ENCODE peak calls at places on chromosome 21, in seven cellular contexts. One of them, this sample, is unnamed.

GRCh38 chr21:45098867-45099266 is 24.5 kb downstream of the ADARB1 start:
- DNase-seq in iPS-NIHi11: no peak
- DNase-seq in NT2/D1: no peak
- DNase-seq in dermis microvascular lymphatic vessel endothelial cell: peak
- DNase-seq in NCI-H1436: no peak
- DNase-seq in activated T-cell treated with anti-CD3 and anti-CD28 coated beads for 24 hours: no peak
- DNase-seq in aorta: no peak
- DNase-seq in this sample: peak

GRCh38 chr21:28856588-28857250 is 136.0 kb downstream of the LTN1 start:
- DNase-seq in aorta: no peak
- DNase-seq in activated T-cell treated with anti-CD3 and anti-CD28 coated beads for 24 hours: no peak
- DNase-seq in iPS-NIHi11: no peak
- DNase-seq in dermis microvascular lymphatic vessel endothelial cell: no peak
- DNase-seq in NT2/D1: peak
- DNase-seq in NCI-H1436: no peak
- DNase-seq in this sample: no peak

GRCh38 chr21:21439761-21440160 is 441.6 kb downstream of the NCAM2 start:
- DNase-seq in dermis microvascular lymphatic vessel endothelial cell: no peak
- DNase-seq in aorta: no peak
- DNase-seq in iPS-NIHi11: no peak
- DNase-seq in NT2/D1: no peak
- DNase-seq in activated T-cell treated with anti-CD3 and anti-CD28 coated beads for 24 hours: no peak
- DNase-seq in NCI-H1436: no peak
- DNase-seq in this sample: peak

GRCh38 chr21:39867198-39867650 is at the start of gene PCP4:
- DNase-seq in activated T-cell treated with anti-CD3 and anti-CD28 coated beads for 24 hours: peak
- DNase-seq in iPS-NIHi11: peak
- DNase-seq in NT2/D1: peak
- DNase-seq in aorta: no peak
- DNase-seq in dermis microvascular lymphatic vessel endothelial cell: peak
- DNase-seq in NCI-H1436: peak
- DNase-seq in this sample: no peak

GRCh38 chr21:17532292-17532691 is 19.4 kb downstream of the CXADR start:
- DNase-seq in iPS-NIHi11: no peak
- DNase-seq in activated T-cell treated with anti-CD3 and anti-CD28 coated beads for 24 hours: no peak
- DNase-seq in aorta: no peak
- DNase-seq in NCI-H1436: no peak
- DNase-seq in dermis microvascular lymphatic vessel endothelial cell: no peak
- DNase-seq in NT2/D1: no peak
- DNase-seq in this sample: no peak

GRCh38 chr21:42672699-42673458 is 19.5 kb downstream of the PDE9A start:
- DNase-seq in activated T-cell treated with anti-CD3 and anti-CD28 coated beads for 24 hours: no peak
- DNase-seq in aorta: no peak
- DNase-seq in dermis microvascular lymphatic vessel endothelial cell: no peak
- DNase-seq in NCI-H1436: no peak
- DNase-seq in NT2/D1: no peak
- DNase-seq in iPS-NIHi11: no peak
- DNase-seq in this sample: no peak

GRCh38 chr21:43575466-43575841 is 83.8 kb downstream of the HSF2BP start:
- DNase-seq in iPS-NIHi11: no peak
- DNase-seq in dermis microvascular lymphatic vessel endothelial cell: no peak
- DNase-seq in NT2/D1: no peak
- DNase-seq in NCI-H1436: no peak
- DNase-seq in activated T-cell treated with anti-CD3 and anti-CD28 coated beads for 24 hours: no peak
- DNase-seq in aorta: no peak
- DNase-seq in this sample: no peak

GRCh38 chr21:29232601-29233541 is 65.9 kb upstream of the BACH1 start:
- DNase-seq in NCI-H1436: no peak
- DNase-seq in dermis microvascular lymphatic vessel endothelial cell: peak
- DNase-seq in aorta: no peak
- DNase-seq in activated T-cell treated with anti-CD3 and anti-CD28 coated beads for 24 hours: no peak
- DNase-seq in NT2/D1: no peak
- DNase-seq in iPS-NIHi11: no peak
- DNase-seq in this sample: peak

GRCh38 chr21:33947451-33948095 is 32.0 kb upstream of the ATP5PO start:
- DNase-seq in aorta: peak
- DNase-seq in NT2/D1: peak
- DNase-seq in NCI-H1436: peak
- DNase-seq in activated T-cell treated with anti-CD3 and anti-CD28 coated beads for 24 hours: peak
- DNase-seq in iPS-NIHi11: peak
- DNase-seq in dermis microvascular lymphatic vessel endothelial cell: peak
- DNase-seq in this sample: peak

GRCh38 chr21:39659070-39659815 is 46.5 kb downstream of the B3GALT5 start:
- DNase-seq in NCI-H1436: no peak
- DNase-seq in aorta: no peak
- DNase-seq in NT2/D1: no peak
- DNase-seq in dermis microvascular lymphatic vessel endothelial cell: no peak
- DNase-seq in iPS-NIHi11: no peak
- DNase-seq in activated T-cell treated with anti-CD3 and anti-CD28 coated beads for 24 hours: no peak
- DNase-seq in this sample: no peak

GRCh38 chr21:30434033-30434631 is 4.1 kb downstream of the KRTAP13-4 start:
- DNase-seq in dermis microvascular lymphatic vessel endothelial cell: no peak
- DNase-seq in NCI-H1436: no peak
- DNase-seq in NT2/D1: peak
- DNase-seq in activated T-cell treated with anti-CD3 and anti-CD28 coated beads for 24 hours: no peak
- DNase-seq in iPS-NIHi11: peak
- DNase-seq in aorta: no peak
- DNase-seq in this sample: no peak

GRCh38 chr21:43210454-43211084 is 41.8 kb downstream of the CRYAA start:
- DNase-seq in iPS-NIHi11: no peak
- DNase-seq in activated T-cell treated with anti-CD3 and anti-CD28 coated beads for 24 hours: no peak
- DNase-seq in NT2/D1: no peak
- DNase-seq in aorta: no peak
- DNase-seq in NCI-H1436: no peak
- DNase-seq in dermis microvascular lymphatic vessel endothelial cell: no peak
- DNase-seq in this sample: no peak

GRCh38 chr21:35057428-35057827 is 8.3 kb upstream of the RUNX1 start:
- DNase-seq in activated T-cell treated with anti-CD3 and anti-CD28 coated beads for 24 hours: no peak
- DNase-seq in dermis microvascular lymphatic vessel endothelial cell: no peak
- DNase-seq in NT2/D1: no peak
- DNase-seq in iPS-NIHi11: no peak
- DNase-seq in NCI-H1436: no peak
- DNase-seq in aorta: no peak
- DNase-seq in this sample: no peak

GRCh38 chr21:31410763-31411278 is 66.8 kb upstream of the TIAM1 start:
- DNase-seq in NT2/D1: no peak
- DNase-seq in iPS-NIHi11: no peak
- DNase-seq in activated T-cell treated with anti-CD3 and anti-CD28 coated beads for 24 hours: no peak
- DNase-seq in aorta: no peak
- DNase-seq in NCI-H1436: no peak
- DNase-seq in dermis microvascular lymphatic vessel endothelial cell: no peak
- DNase-seq in this sample: no peak

GRCh38 chr21:29656504-29657227 is 283.1 kb downstream of the GRIK1 start:
- DNase-seq in NT2/D1: no peak
- DNase-seq in iPS-NIHi11: no peak
- DNase-seq in activated T-cell treated with anti-CD3 and anti-CD28 coated beads for 24 hours: no peak
- DNase-seq in dermis microvascular lymphatic vessel endothelial cell: peak
- DNase-seq in aorta: no peak
- DNase-seq in NCI-H1436: no peak
- DNase-seq in this sample: peak

GRCh38 chr21:46096997-46097825 is 701 bp upstream of the COL6A2 start:
- DNase-seq in dermis microvascular lymphatic vessel endothelial cell: no peak
- DNase-seq in iPS-NIHi11: no peak
- DNase-seq in NCI-H1436: no peak
- DNase-seq in NT2/D1: no peak
- DNase-seq in activated T-cell treated with anti-CD3 and anti-CD28 coated beads for 24 hours: no peak
- DNase-seq in aorta: peak
- DNase-seq in this sample: no peak

GRCh38 chr21:39637971-39638628 is 25.4 kb downstream of the B3GALT5 start:
- DNase-seq in activated T-cell treated with anti-CD3 and anti-CD28 coated beads for 24 hours: no peak
- DNase-seq in NCI-H1436: no peak
- DNase-seq in dermis microvascular lymphatic vessel endothelial cell: no peak
- DNase-seq in NT2/D1: no peak
- DNase-seq in iPS-NIHi11: no peak
- DNase-seq in aorta: no peak
- DNase-seq in this sample: no peak

GRCh38 chr21:45076245-45076661 is 1.9 kb downstream of the ADARB1 start:
- DNase-seq in NCI-H1436: no peak
- DNase-seq in NT2/D1: no peak
- DNase-seq in iPS-NIHi11: no peak
- DNase-seq in dermis microvascular lymphatic vessel endothelial cell: no peak
- DNase-seq in aorta: no peak
- DNase-seq in activated T-cell treated with anti-CD3 and anti-CD28 coated beads for 24 hours: no peak
- DNase-seq in this sample: no peak

GRCh38 chr21:46079357-46080170 is 18.3 kb upstream of the COL6A2 start:
- DNase-seq in activated T-cell treated with anti-CD3 and anti-CD28 coated beads for 24 hours: no peak
- DNase-seq in iPS-NIHi11: no peak
- DNase-seq in dermis microvascular lymphatic vessel endothelial cell: no peak
- DNase-seq in NCI-H1436: no peak
- DNase-seq in NT2/D1: no peak
- DNase-seq in aorta: peak
- DNase-seq in this sample: no peak

GRCh38 chr21:17270234-17270633 is 242.6 kb upstream of the CXADR start:
- DNase-seq in iPS-NIHi11: peak
- DNase-seq in NCI-H1436: peak
- DNase-seq in aorta: no peak
- DNase-seq in NT2/D1: no peak
- DNase-seq in activated T-cell treated with anti-CD3 and anti-CD28 coated beads for 24 hours: no peak
- DNase-seq in dermis microvascular lymphatic vessel endothelial cell: peak
- DNase-seq in this sample: peak

GRCh38 chr21:32572574-32573420 is 12.5 kb downstream of the TCP10L start:
- DNase-seq in NCI-H1436: peak
- DNase-seq in aorta: no peak
- DNase-seq in activated T-cell treated with anti-CD3 and anti-CD28 coated beads for 24 hours: no peak
- DNase-seq in dermis microvascular lymphatic vessel endothelial cell: no peak
- DNase-seq in iPS-NIHi11: no peak
- DNase-seq in NT2/D1: no peak
- DNase-seq in this sample: no peak

GRCh38 chr21:17432732-17433057 is 80.1 kb upstream of the CXADR start:
- DNase-seq in iPS-NIHi11: no peak
- DNase-seq in dermis microvascular lymphatic vessel endothelial cell: no peak
- DNase-seq in NCI-H1436: no peak
- DNase-seq in activated T-cell treated with anti-CD3 and anti-CD28 coated beads for 24 hours: no peak
- DNase-seq in aorta: no peak
- DNase-seq in NT2/D1: no peak
- DNase-seq in this sample: no peak